ENCODE peak calls at places on chromosomes 13 and 19, in seven cellular contexts. C, B, A, V, I, H and Z are unnamed samples.

GRCh38 chr13:45436953-45437352 is 18.8 kb upstream of the SLC25A30 start:
- DNase-seq in C (no peak), B (no peak), A (no peak), V (no peak), I (no peak), H (no peak), Z (no peak)

GRCh38 chr13:34357435-34358232 is 539.7 kb downstream of the RFC3 start:
- DNase-seq in C (peak), B (no peak), A (peak), V (peak), I (peak), H (peak), Z (no peak)

GRCh38 chr13:73740681-73741080 is 393.5 kb downstream of the KLF12 start:
- DNase-seq in C (peak), B (no peak), A (no peak), V (no peak), I (no peak), H (peak), Z (no peak)

GRCh38 chr13:101623469-101624209 is 171.2 kb downstream of the ITGBL1 start:
- DNase-seq in C (peak), B (no peak), A (no peak), V (no peak), I (no peak), H (no peak), Z (no peak)

GRCh38 chr13:41606646-41607045 is 149.3 kb downstream of the RGCC start:
- DNase-seq in C (no peak), B (no peak), A (no peak), V (no peak), I (no peak), H (no peak), Z (no peak)

GRCh38 chr13:23458972-23459371 is 25.5 kb upstream of the SACS start:
- DNase-seq in C (no peak), B (no peak), A (no peak), V (no peak), I (no peak), H (no peak), Z (no peak)

GRCh38 chr19:43532571-43532961 is 422 bp upstream of the ZNF575 start:
- DNase-seq in C (no peak), B (no peak), A (no peak), V (no peak), I (peak), H (no peak), Z (peak)

GRCh38 chr13:78764665-78765064 is 105.7 kb upstream of the OBI1 start:
- DNase-seq in C (no peak), B (no peak), A (no peak), V (no peak), I (no peak), H (no peak), Z (no peak)

GRCh38 chr13:94178625-94179244 is 300.7 kb downstream of the DCT start:
- DNase-seq in C (no peak), B (no peak), A (no peak), V (no peak), I (no peak), H (no peak), Z (no peak)

GRCh38 chr13:87669379-87669978 is 1.7 kb upstream of the SLITRK5 start:
- DNase-seq in C (peak), B (no peak), A (no peak), V (no peak), I (no peak), H (peak), Z (no peak)

GRCh38 chr13:20824762-20825161 is 51.0 kb upstream of the EEF1AKMT1 start:
- DNase-seq in C (peak), B (no peak), A (no peak), V (no peak), I (no peak), H (no peak), Z (no peak)

GRCh38 chr13:30026093-30026492 is 175.7 kb upstream of the UBL3 start:
- DNase-seq in C (peak), B (no peak), A (no peak), V (peak), I (peak), H (peak), Z (no peak)

GRCh38 chr13:44188257-44188656 is 185.4 kb upstream of the SERP2 start:
- DNase-seq in C (peak), B (no peak), A (no peak), V (no peak), I (no peak), H (no peak), Z (no peak)

GRCh38 chr19:6577410-6578125 is 13.4 kb downstream of the CD70 start:
- DNase-seq in C (no peak), B (no peak), A (no peak), V (no peak), I (no peak), H (no peak), Z (no peak)

DNA sequence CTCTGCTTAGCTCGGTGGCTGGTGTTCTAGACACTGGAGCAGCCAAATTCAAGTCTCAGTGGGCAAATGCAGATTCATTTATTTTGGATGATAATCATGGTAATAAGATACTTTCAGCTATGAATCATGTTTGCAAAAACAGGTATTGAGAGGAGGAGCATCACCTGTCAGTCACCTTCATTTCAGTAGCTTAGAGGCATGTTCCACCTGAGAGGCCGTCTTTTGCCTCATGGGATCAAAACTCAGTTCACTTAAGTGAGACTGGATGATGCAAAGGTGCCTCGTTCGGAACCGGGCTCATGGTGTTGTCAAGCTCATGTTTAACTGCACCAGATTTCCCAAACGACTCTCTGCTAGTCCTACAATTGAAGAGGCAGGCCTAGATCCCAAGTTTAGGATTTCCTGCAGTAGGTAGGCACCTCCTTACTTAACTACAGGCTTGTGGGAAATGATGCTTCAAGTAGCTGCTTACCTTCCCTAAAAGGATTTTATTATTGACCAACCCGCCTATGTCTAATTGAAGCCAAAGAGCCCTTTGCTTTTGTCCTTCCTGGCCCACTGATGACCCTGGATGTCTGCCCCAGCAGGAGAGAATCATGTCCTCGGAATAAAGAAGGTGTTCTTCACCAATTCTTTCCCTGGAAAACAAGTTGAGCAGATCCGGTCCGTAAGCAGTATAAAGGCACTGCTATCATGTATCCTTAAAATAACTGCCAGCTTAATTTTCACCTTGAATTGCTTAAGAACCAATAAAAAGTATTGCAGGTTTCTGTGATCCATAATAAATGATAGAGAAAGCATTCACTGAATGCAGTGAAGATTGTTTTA is 60.0 kb downstream of the ZAR1L start:
- DNase-seq in C (no peak), B (no peak), A (no peak), V (no peak), I (no peak), H (no peak), Z (no peak)
- H3K4me3 ChIP-seq in C (no peak), B (no peak), A (no peak), V (no peak), I (peak), H (no peak), Z (peak)

DNA sequence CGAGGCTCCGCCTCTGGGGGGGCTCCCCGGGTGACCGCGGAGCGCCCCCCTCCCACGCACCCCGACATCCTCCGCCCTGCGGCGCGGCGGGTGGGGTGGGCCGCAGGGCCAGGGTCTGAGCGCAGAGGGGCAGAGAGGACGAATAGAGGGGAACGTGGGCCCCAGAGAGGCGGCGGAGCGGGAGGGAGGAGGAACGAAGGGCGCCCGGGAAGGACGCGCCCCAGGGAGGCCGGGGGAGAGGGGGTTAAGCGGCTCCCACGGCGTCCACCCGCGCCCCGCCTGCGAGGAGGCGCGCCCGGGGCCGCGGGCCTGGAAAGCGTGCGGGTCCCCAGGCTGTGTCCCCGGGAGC is 1.0 kb downstream of the HCN2 start:
- DNase-seq in C (no peak), B (no peak), A (no peak), V (no peak), I (no peak), H (no peak), Z (peak)
- H3K4me3 ChIP-seq in C (peak), B (no peak), A (peak), V (no peak), I (no peak), H (no peak), Z (no peak)

GRCh38 chr19:48737360-48737998 is 2.9 kb downstream of the RASIP1 start:
- DNase-seq in C (no peak), B (no peak), A (no peak), V (no peak), I (no peak), H (no peak), Z (no peak)

GRCh38 chr19:48731452-48731851 is 9.0 kb downstream of the RASIP1 start:
- DNase-seq in C (no peak), B (no peak), A (no peak), V (no peak), I (no peak), H (no peak), Z (no peak)

GRCh38 chr19:48738557-48739399 is 1.6 kb downstream of the RASIP1 start:
- DNase-seq in C (peak), B (peak), A (peak), V (no peak), I (peak), H (peak), Z (peak)

GRCh38 chr19:48734625-48735024 is 5.8 kb downstream of the RASIP1 start:
- DNase-seq in C (no peak), B (no peak), A (no peak), V (no peak), I (no peak), H (no peak), Z (no peak)

DNA sequence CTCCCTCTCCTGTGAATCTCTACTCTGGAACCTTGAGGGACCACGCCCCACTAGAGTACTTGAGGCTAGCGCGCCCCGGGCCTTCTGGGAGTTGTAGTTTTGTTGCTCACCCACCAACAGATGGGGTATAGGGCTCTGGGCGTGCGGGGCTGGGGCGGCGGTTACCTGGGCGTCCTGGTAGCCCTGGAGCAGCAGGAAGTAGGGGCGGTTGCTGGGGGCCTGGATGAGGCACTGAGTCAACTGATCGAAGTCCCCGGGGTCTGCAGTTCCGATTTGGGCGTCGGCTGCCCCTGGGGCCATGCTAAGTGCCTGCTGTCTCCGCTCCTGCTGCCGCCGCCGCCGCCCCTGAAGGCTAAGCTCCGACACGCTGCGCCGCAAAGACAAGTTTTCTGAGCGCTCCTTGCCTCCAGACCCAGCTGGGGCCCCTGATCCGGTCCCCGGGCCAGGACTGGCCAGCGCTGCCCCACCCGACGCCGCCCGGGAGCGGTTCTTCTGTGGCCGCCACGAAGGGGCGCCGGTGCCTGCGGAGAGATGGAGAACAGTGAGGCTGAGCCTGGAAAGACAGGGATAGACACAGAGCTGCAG is 5.3 kb downstream of the RASIP1 start:
- DNase-seq in C (peak), B (no peak), A (no peak), V (no peak), I (no peak), H (no peak), Z (no peak)
- H3K4me3 ChIP-seq in C (peak), B (no peak), A (peak), V (no peak), I (no peak), H (peak), Z (no peak)

GRCh38 chr19:55141696-55142095 is 7.3 kb downstream of the TNNT1 start:
- DNase-seq in C (no peak), B (no peak), A (no peak), V (no peak), I (no peak), H (no peak), Z (no peak)
- H3K4me3 ChIP-seq in C (peak), B (no peak), A (no peak), V (no peak), I (no peak), H (no peak), Z (no peak)

GRCh38 chr13:76813874-76814273 is 72.3 kb downstream of the KCTD12 start:
- DNase-seq in C (no peak), B (no peak), A (no peak), V (no peak), I (no peak), H (no peak), Z (no peak)

GRCh38 chr13:76815344-76815743 is 70.9 kb downstream of the KCTD12 start:
- DNase-seq in C (no peak), B (no peak), A (no peak), V (no peak), I (no peak), H (no peak), Z (no peak)

GRCh38 chr13:76812206-76812882 is 73.9 kb downstream of the KCTD12 start:
- DNase-seq in C (peak), B (no peak), A (no peak), V (no peak), I (peak), H (peak), Z (peak)

GRCh38 chr13:76812971-76813691 is 73.1 kb downstream of the KCTD12 start:
- DNase-seq in C (peak), B (no peak), A (no peak), V (no peak), I (peak), H (peak), Z (no peak)

DNA sequence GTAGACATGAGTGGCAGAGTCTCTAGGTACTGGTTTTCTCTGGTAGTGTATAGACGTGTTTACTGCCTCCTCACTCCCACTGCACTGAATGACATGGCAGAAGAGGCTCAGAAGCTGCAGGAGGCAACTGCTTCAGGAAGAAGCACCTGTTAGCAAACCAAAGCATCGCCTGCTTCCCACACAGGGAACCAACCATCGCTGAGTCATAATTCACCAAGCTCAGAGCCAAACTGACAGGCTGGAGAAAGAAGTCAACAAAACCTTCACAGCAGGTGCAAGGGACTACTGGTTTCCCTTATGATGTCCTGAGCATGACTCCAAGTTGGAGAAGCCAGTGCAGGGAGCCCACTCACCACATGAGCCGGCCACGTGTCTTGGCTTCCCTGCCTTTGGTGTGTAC is 69.8 kb downstream of the KCTD12 start:
- DNase-seq in C (no peak), B (no peak), A (no peak), V (no peak), I (no peak), H (no peak), Z (no peak)
- H3K4me3 ChIP-seq in C (no peak), B (no peak), A (no peak), V (no peak), I (no peak), H (no peak), Z (no peak)

GRCh38 chr13:112712451-112712881 is 22.6 kb downstream of the ATP11A start:
- DNase-seq in C (no peak), B (no peak), A (no peak), V (no peak), I (no peak), H (no peak), Z (peak)

GRCh38 chr13:112709825-112710783 is 20.3 kb downstream of the ATP11A start:
- DNase-seq in C (no peak), B (no peak), A (no peak), V (no peak), I (no peak), H (no peak), Z (peak)

GRCh38 chr13:112713517-112714253 is 23.8 kb downstream of the ATP11A start:
- DNase-seq in C (no peak), B (no peak), A (no peak), V (no peak), I (no peak), H (no peak), Z (no peak)

GRCh38 chr13:112710855-112711527 is 21.2 kb downstream of the ATP11A start:
- DNase-seq in C (no peak), B (no peak), A (no peak), V (no peak), I (no peak), H (no peak), Z (peak)

GRCh38 chr13:112711528-112712265 is 21.9 kb downstream of the ATP11A start:
- DNase-seq in C (peak), B (no peak), A (peak), V (peak), I (peak), H (peak), Z (peak)
- H3K4me3 ChIP-seq in C (peak), B (no peak), A (no peak), V (peak), I (peak), H (peak), Z (no peak)

DNA sequence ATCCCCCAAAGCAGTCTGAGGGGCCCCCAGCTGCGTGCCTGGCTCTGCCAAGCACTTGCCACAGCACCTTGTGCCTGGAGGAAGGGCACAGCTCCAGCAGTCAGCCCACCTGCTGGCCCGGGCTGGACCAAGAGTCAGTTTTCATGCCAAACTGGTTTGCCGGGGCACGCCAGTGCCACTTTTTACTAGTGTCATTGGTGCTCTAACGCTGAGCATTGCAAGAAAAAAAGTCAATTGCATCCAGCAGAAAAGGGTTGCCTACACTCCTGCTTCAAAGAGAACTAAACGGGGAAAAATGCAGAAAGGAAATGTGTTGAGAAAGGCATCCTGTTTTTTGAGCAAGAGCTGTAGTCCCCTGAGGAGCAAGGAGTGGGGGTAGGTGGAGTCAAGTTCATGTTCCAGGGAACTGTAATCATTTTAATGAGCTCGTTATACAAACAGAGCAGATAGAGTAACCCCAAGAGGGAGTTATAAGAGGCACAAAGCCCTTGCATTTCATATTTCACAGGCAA is 68.4 kb downstream of the F2RL3 start:
- DNase-seq in C (no peak), B (no peak), A (no peak), V (no peak), I (peak), H (peak), Z (no peak)
- H3K4me3 ChIP-seq in C (no peak), B (no peak), A (no peak), V (no peak), I (no peak), H (no peak), Z (no peak)

DNA sequence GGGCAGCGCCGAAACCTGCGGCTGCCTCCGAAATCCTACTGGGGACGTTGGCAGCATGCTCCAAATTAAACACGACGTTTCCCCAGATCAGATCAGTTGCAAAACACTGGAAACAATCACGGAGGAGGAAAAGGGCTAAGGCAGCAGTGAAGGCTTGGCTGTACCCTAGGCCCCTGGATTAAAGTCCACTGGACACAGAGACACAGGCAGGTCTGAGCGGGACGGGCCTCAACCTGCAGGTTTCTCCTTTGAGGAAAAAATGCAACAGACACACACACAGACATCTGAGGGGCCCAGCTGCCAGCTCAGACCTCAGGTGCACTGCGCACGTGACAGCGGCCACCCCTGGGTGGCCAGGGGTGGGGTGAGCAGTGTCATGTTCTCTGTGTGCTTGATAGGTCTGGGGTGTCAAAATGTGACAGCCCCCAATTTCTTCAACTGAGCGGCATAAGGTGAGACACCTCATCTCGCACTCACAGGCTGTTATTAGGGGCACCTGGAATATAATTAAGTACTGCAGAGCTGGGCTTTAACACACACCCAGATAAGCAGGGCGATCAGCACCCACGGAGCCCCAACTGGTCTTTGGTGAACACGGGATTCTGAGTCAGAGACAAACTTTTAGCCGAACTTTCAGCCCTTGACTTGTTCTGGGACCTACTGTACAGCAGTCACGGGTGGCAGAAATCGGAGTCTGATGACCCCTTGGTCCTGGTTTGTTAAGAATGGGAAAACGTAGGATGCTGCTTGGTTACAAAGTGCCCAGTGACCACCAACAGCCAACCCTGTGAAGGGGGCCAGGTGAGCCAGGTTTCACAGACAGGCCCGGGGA is 9.3 kb downstream of the SH3GL1 start:
- DNase-seq in C (peak), B (no peak), A (no peak), V (no peak), I (no peak), H (peak), Z (no peak)
- H3K4me3 ChIP-seq in C (peak), B (no peak), A (peak), V (peak), I (no peak), H (peak), Z (no peak)

GRCh38 chr13:32964987-32965386 is 51.2 kb upstream of the KL start:
- DNase-seq in C (no peak), B (no peak), A (no peak), V (no peak), I (no peak), H (no peak), Z (no peak)

DNA sequence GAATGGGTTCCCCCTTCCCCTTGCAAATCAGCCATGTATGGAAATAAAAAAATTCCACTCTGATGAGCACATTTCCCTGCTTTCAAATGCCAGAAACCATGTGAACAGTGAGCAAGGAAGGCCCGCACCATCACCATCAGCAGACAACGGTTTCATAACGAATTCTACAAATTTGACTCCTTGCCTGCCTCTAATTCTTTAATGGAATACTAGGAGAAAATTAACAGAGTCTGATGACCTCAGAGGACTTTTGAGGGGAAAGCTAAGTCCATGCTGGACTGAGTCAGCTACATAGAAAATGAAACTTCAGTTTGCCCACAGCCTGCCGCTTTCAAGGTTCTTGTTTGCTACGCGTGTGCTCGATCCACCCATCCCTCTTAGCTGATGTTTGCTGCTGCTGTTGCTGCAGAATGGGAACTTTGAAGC is 46.7 kb upstream of the KL start:
- DNase-seq in C (peak), B (no peak), A (no peak), V (peak), I (no peak), H (peak), Z (no peak)
- H3K4me3 ChIP-seq in C (peak), B (no peak), A (no peak), V (peak), I (peak), H (no peak), Z (no peak)